ENCODE peak calls at places on chromosomes 12 and 14, in four cellular contexts. One of them, this sample, is unnamed. For H3K9me1, the result is how much of the 10 kb centered on the place peaks cover.

GRCh38 chr12:24770334-24770733 is 178.6 kb downstream of the BCAT1 start:
- DNase-seq in IMR-90: peak
- DNase-seq in endothelial cell of umbilical vein: no peak
- DNase-seq in K562: no peak
- DNase-seq in this sample: no peak

GRCh38 chr12:51823875-51824565 is 24.5 kb downstream of the FIGNL2 start:
- DNase-seq in IMR-90: peak
- DNase-seq in endothelial cell of umbilical vein: peak
- DNase-seq in K562: no peak
- DNase-seq in this sample: no peak

GRCh38 chr14:102057480-102058114 is 29.2 kb downstream of the HSP90AA1 start:
- DNase-seq in IMR-90: no peak
- DNase-seq in endothelial cell of umbilical vein: no peak
- DNase-seq in K562: no peak
- DNase-seq in this sample: no peak

GRCh38 chr12:34598352-34598827 is 576.1 kb downstream of the ALG10 start:
- DNase-seq in IMR-90: no peak
- DNase-seq in endothelial cell of umbilical vein: no peak
- DNase-seq in K562: peak
- DNase-seq in this sample: no peak

GRCh38 chr12:67388331-67389163 is 119.4 kb downstream of the CAND1 start:
- DNase-seq in IMR-90: no peak
- DNase-seq in endothelial cell of umbilical vein: no peak
- DNase-seq in K562: no peak
- DNase-seq in this sample: no peak

GRCh38 chr14:91356218-91356763 is 61.3 kb downstream of the CCDC88C start:
- DNase-seq in IMR-90: no peak
- DNase-seq in endothelial cell of umbilical vein: no peak
- DNase-seq in K562: no peak
- DNase-seq in this sample: no peak

GRCh38 chr14:85172290-85172689 is 357.7 kb upstream of the FLRT2 start:
- DNase-seq in IMR-90: no peak
- DNase-seq in endothelial cell of umbilical vein: no peak
- DNase-seq in K562: no peak
- DNase-seq in this sample: peak

GRCh38 chr12:57239587-57240068 is 10.1 kb downstream of the SHMT2 start:
- DNase-seq in IMR-90: no peak
- DNase-seq in endothelial cell of umbilical vein: no peak
- DNase-seq in K562: no peak
- DNase-seq in this sample: no peak

GRCh38 chr12:69238589-69239285 is 632 bp upstream of the CPSF6 start:
- DNase-seq in IMR-90: no peak
- DNase-seq in endothelial cell of umbilical vein: no peak
- DNase-seq in K562: no peak
- DNase-seq in this sample: no peak

GRCh38 chr12:32921397-32921796 is 24.8 kb upstream of the PKP2 start:
- DNase-seq in IMR-90: no peak
- DNase-seq in endothelial cell of umbilical vein: peak
- DNase-seq in K562: no peak
- DNase-seq in this sample: no peak

GRCh38 chr12:131641315-131641714 is 69.6 kb upstream of the SFSWAP start:
- DNase-seq in IMR-90: no peak
- DNase-seq in endothelial cell of umbilical vein: no peak
- DNase-seq in K562: no peak
- DNase-seq in this sample: no peak

GRCh38 chr14:104342435-104343293 is 204.3 kb downstream of the KIF26A start:
- DNase-seq in IMR-90: no peak
- DNase-seq in endothelial cell of umbilical vein: no peak
- DNase-seq in K562: no peak
- DNase-seq in this sample: no peak

GRCh38 chr14:59342516-59343484 is 122.4 kb downstream of the GPR135 start:
- DNase-seq in IMR-90: no peak
- DNase-seq in endothelial cell of umbilical vein: no peak
- DNase-seq in K562: no peak
- DNase-seq in this sample: no peak

GRCh38 chr12:124018526-124018925 is 45.5 kb downstream of the ZNF664 start:
- DNase-seq in IMR-90: no peak
- DNase-seq in endothelial cell of umbilical vein: peak
- DNase-seq in K562: no peak
- DNase-seq in this sample: no peak

GRCh38 chr12:124126950-124127349 is 153.9 kb downstream of the ZNF664 start:
- DNase-seq in IMR-90: no peak
- DNase-seq in endothelial cell of umbilical vein: no peak
- DNase-seq in K562: no peak
- DNase-seq in this sample: no peak

GRCh38 chr14:52338282-52338681 is 24.2 kb downstream of the PTGER2 start:
- DNase-seq in IMR-90: peak
- DNase-seq in endothelial cell of umbilical vein: peak
- DNase-seq in K562: no peak
- DNase-seq in this sample: no peak

GRCh38 chr12:113077057-113077858 is 20.7 kb downstream of the DTX1 start:
- DNase-seq in IMR-90: no peak
- DNase-seq in endothelial cell of umbilical vein: no peak
- DNase-seq in K562: no peak
- DNase-seq in this sample: no peak

GRCh38 chr12:27667540-27667939 is 28.7 kb upstream of the REP15 start:
- DNase-seq in IMR-90: peak
- DNase-seq in endothelial cell of umbilical vein: no peak
- DNase-seq in K562: no peak
- DNase-seq in this sample: no peak

GRCh38 chr14:51653096-51653814 is 1.5 kb downstream of the FRMD6 start:
- DNase-seq in IMR-90: peak
- DNase-seq in endothelial cell of umbilical vein: peak
- DNase-seq in K562: peak
- DNase-seq in this sample: no peak

GRCh38 chr12:84676787-84677186 is 235.8 kb downstream of the SLC6A15 start:
- DNase-seq in IMR-90: no peak
- DNase-seq in endothelial cell of umbilical vein: no peak
- DNase-seq in K562: no peak
- DNase-seq in this sample: no peak

GRCh38 chr14:98444077-98444476 is 827.9 kb downstream of the BCL11B start:
- DNase-seq in IMR-90: no peak
- DNase-seq in endothelial cell of umbilical vein: no peak
- DNase-seq in K562: no peak
- DNase-seq in this sample: no peak

GRCh38 chr12:120468271-120468845 is 1.2 kb downstream of the SRSF9 start:
- DNase-seq in IMR-90: peak
- DNase-seq in endothelial cell of umbilical vein: no peak
- DNase-seq in K562: no peak
- DNase-seq in this sample: no peak

GRCh38 chr12:55745361-55746146 is 2.6 kb downstream of the GDF11 start:
- DNase-seq in IMR-90: no peak
- DNase-seq in endothelial cell of umbilical vein: no peak
- DNase-seq in K562: peak
- DNase-seq in this sample: no peak

GRCh38 chr12:94848966-94849365 is 154.5 kb downstream of the NDUFA12 start:
- DNase-seq in IMR-90: no peak
- DNase-seq in endothelial cell of umbilical vein: no peak
- DNase-seq in K562: no peak
- DNase-seq in this sample: no peak

GRCh38 chr14:54600685-54601084 is 33.8 kb downstream of the SAMD4A start:
- DNase-seq in IMR-90: peak
- DNase-seq in endothelial cell of umbilical vein: no peak
- DNase-seq in K562: no peak
- DNase-seq in this sample: no peak

GRCh38 chr14:83085725-83086124 is 1552.1 kb upstream of the SEL1L start:
- DNase-seq in IMR-90: peak
- DNase-seq in endothelial cell of umbilical vein: no peak
- DNase-seq in K562: no peak
- DNase-seq in this sample: no peak

GRCh38 chr14:31320216-31320615 is 100.1 kb downstream of the HEATR5A start:
- DNase-seq in IMR-90: no peak
- DNase-seq in endothelial cell of umbilical vein: no peak
- DNase-seq in K562: no peak
- DNase-seq in this sample: no peak

GRCh38 chr14:104792945-104793702 is 2.4 kb downstream of the AKT1 start:
- DNase-seq in IMR-90: no peak
- DNase-seq in endothelial cell of umbilical vein: no peak
- DNase-seq in K562: no peak
- DNase-seq in this sample: no peak

GRCh38 chr14:105142651-105143450 is 25.7 kb downstream of the JAG2 start:
- DNase-seq in IMR-90: no peak
- DNase-seq in endothelial cell of umbilical vein: no peak
- DNase-seq in K562: no peak
- DNase-seq in this sample: no peak

GRCh38 chr12:108313609-108314331 is 25.3 kb downstream of the CMKLR1 start:
- DNase-seq in IMR-90: no peak
- DNase-seq in endothelial cell of umbilical vein: peak
- DNase-seq in K562: peak
- DNase-seq in this sample: no peak

GRCh38 chr14:95045255-95045701 is 112.1 kb downstream of the DICER1 start:
- DNase-seq in IMR-90: no peak
- DNase-seq in endothelial cell of umbilical vein: no peak
- DNase-seq in K562: no peak
- DNase-seq in this sample: no peak

GRCh38 chr12:115895247-115895646 is 382.2 kb downstream of the MED13L start:
- DNase-seq in IMR-90: no peak
- DNase-seq in endothelial cell of umbilical vein: no peak
- DNase-seq in K562: peak
- DNase-seq in this sample: no peak

GRCh38 chr12:116133149-116133548 is 144.3 kb downstream of the MED13L start:
- DNase-seq in IMR-90: peak
- DNase-seq in endothelial cell of umbilical vein: no peak
- DNase-seq in K562: no peak
- DNase-seq in this sample: no peak

GRCh38 chr14:79016828-79017505 is 846.8 kb downstream of the NRXN3 start:
- DNase-seq in IMR-90: peak
- DNase-seq in endothelial cell of umbilical vein: peak
- DNase-seq in K562: no peak
- DNase-seq in this sample: peak

GRCh38 chr12:109291531-109292341 is 17.3 kb downstream of the FOXN4 start:
- DNase-seq in IMR-90: no peak
- DNase-seq in endothelial cell of umbilical vein: no peak
- DNase-seq in K562: no peak
- DNase-seq in this sample: no peak

GRCh38 chr12:8508224-8508623 is 5.1 kb upstream of the CLEC4D start:
- DNase-seq in IMR-90: no peak
- DNase-seq in endothelial cell of umbilical vein: no peak
- DNase-seq in K562: no peak
- DNase-seq in this sample: no peak

GRCh38 chr12:8508912-8509841 is 4.1 kb upstream of the CLEC4D start:
- DNase-seq in IMR-90: no peak
- DNase-seq in endothelial cell of umbilical vein: no peak
- DNase-seq in K562: no peak
- DNase-seq in this sample: no peak

DNA sequence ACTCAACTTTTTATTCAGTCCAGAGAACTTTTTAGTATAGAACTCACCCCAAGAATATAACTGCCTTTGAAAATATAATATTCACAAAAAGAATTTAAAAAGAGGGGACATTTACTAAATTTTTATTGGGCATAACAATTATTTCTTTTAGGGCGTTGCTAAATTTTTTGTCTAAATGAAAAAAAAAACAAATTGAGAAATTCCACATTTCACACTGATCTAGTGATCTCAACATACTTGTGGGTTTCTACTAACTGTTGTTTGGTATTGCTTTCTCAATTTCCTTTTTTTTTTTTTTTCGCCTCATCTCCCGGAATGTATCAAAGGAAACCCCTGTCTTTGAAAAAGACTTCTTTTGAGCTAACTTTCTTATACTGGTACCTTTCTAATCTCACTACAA is at the start of gene CLEC4D:
- DNase-seq in IMR-90: no peak
- DNase-seq in endothelial cell of umbilical vein: no peak
- DNase-seq in K562: no peak
- DNase-seq in this sample: no peak
- H3K9me1 ChIP-seq in IMR-90: under half
- H3K9me1 ChIP-seq in endothelial cell of umbilical vein: under half
- H3K9me1 ChIP-seq in K562: under half
- H3K9me1 ChIP-seq in this sample: under half

GRCh38 chr14:67131691-67132090 is 57.5 kb upstream of the GARIN2 start:
- DNase-seq in IMR-90: no peak
- DNase-seq in endothelial cell of umbilical vein: no peak
- DNase-seq in K562: no peak
- DNase-seq in this sample: no peak
- H3K9me1 ChIP-seq in IMR-90: under half
- H3K9me1 ChIP-seq in endothelial cell of umbilical vein: under half
- H3K9me1 ChIP-seq in K562: under half
- H3K9me1 ChIP-seq in this sample: under half

GRCh38 chr12:100251917-100252316 is 15.0 kb downstream of the DEPDC4 start:
- DNase-seq in IMR-90: no peak
- DNase-seq in endothelial cell of umbilical vein: no peak
- DNase-seq in K562: no peak
- DNase-seq in this sample: no peak

GRCh38 chr12:100247765-100248164 is 19.1 kb downstream of the DEPDC4 start:
- DNase-seq in IMR-90: no peak
- DNase-seq in endothelial cell of umbilical vein: no peak
- DNase-seq in K562: no peak
- DNase-seq in this sample: no peak

GRCh38 chr12:100253437-100253836 is 13.4 kb downstream of the DEPDC4 start:
- DNase-seq in IMR-90: no peak
- DNase-seq in endothelial cell of umbilical vein: no peak
- DNase-seq in K562: no peak
- DNase-seq in this sample: no peak

GRCh38 chr12:100249936-100250335 is 16.9 kb downstream of the DEPDC4 start:
- DNase-seq in IMR-90: no peak
- DNase-seq in endothelial cell of umbilical vein: no peak
- DNase-seq in K562: no peak
- DNase-seq in this sample: no peak

DNA sequence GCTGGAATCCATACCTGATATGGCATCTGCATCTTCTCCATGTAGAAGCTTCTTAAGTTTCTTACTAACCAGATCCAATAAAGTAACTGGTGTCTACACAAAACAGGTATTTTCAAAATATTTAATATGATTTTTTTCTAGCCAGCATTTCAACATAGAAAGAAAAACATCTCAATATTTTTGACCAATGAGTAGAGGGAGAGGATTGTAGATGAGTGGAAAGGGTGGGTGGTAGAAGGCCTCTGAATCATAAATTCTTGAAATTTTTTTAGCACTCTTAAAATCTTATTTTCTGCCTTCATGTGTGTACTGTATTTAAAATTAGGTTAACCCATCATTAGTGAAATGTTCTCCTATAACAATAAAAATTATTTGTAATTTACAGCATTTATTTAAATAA is 18.0 kb downstream of the DEPDC4 start:
- DNase-seq in IMR-90: peak
- DNase-seq in endothelial cell of umbilical vein: no peak
- DNase-seq in K562: no peak
- DNase-seq in this sample: no peak
- H3K9me1 ChIP-seq in IMR-90: under half
- H3K9me1 ChIP-seq in endothelial cell of umbilical vein: under half
- H3K9me1 ChIP-seq in K562: under half
- H3K9me1 ChIP-seq in this sample: under half

GRCh38 chr12:6205144-6205539 is 4.9 kb downstream of the CD9 start:
- DNase-seq in IMR-90: no peak
- DNase-seq in endothelial cell of umbilical vein: peak
- DNase-seq in K562: no peak
- DNase-seq in this sample: no peak

GRCh38 chr12:6204533-6205143 is 4.4 kb downstream of the CD9 start:
- DNase-seq in IMR-90: no peak
- DNase-seq in endothelial cell of umbilical vein: peak
- DNase-seq in K562: no peak
- DNase-seq in this sample: no peak

GRCh38 chr12:6207254-6207942 is 7.2 kb downstream of the CD9 start:
- DNase-seq in IMR-90: no peak
- DNase-seq in endothelial cell of umbilical vein: no peak
- DNase-seq in K562: no peak
- DNase-seq in this sample: no peak

GRCh38 chr12:6206327-6206726 is 6.1 kb downstream of the CD9 start:
- DNase-seq in IMR-90: no peak
- DNase-seq in endothelial cell of umbilical vein: no peak
- DNase-seq in K562: no peak
- DNase-seq in this sample: no peak

GRCh38 chr12:6205761-6206160 is 5.6 kb downstream of the CD9 start:
- DNase-seq in IMR-90: no peak
- DNase-seq in endothelial cell of umbilical vein: no peak
- DNase-seq in K562: no peak
- DNase-seq in this sample: no peak
- H3K9me1 ChIP-seq in IMR-90: under half
- H3K9me1 ChIP-seq in endothelial cell of umbilical vein: under half
- H3K9me1 ChIP-seq in K562: under half
- H3K9me1 ChIP-seq in this sample: under half